ENCODE peak calls at places on chromosomes 6 and 20, in six cellular contexts. F, N, I, Y, U and Q are unnamed samples.

GRCh38 chr6:11179978-11180303 is 52.5 kb downstream of the NEDD9 start:
- DNase-seq in F (no peak), N (no peak), I (no peak), Y (no peak), U (no peak), Q (no peak)

GRCh38 chr6:39184906-39185580 is 44.2 kb downstream of the KCNK5 start:
- DNase-seq in F (no peak), N (no peak), I (no peak), Y (no peak), U (no peak), Q (no peak)

GRCh38 chr20:32538526-32538918 is 46.6 kb downstream of the NOL4L start:
- DNase-seq in F (no peak), N (no peak), I (no peak), Y (no peak), U (no peak), Q (peak; percentile 53)

GRCh38 chr6:117448732-117449131 is 23.0 kb upstream of the ROS1 start:
- DNase-seq in F (no peak), N (no peak), I (no peak), Y (no peak), U (no peak), Q (no peak)

GRCh38 chr6:46419576-46420002 is 71.7 kb downstream of the RCAN2 start:
- DNase-seq in F (no peak), N (peak; percentile 47), I (no peak), Y (peak; percentile 32), U (peak; percentile 33), Q (no peak)

GRCh38 chr6:141370438-141370837 is 762.3 kb upstream of the GJE1 start:
- DNase-seq in F (no peak), N (no peak), I (no peak), Y (no peak), U (no peak), Q (no peak)

GRCh38 chr6:127464881-127465459 is 5.8 kb upstream of the KIAA0408 start:
- DNase-seq in F (peak; percentile 53), N (peak; percentile 48), I (peak; percentile 74), Y (peak; percentile 66), U (peak; percentile 33), Q (peak; percentile 15)

GRCh38 chr6:100808638-100809275 is 72.4 kb downstream of the ASCC3 start:
- DNase-seq in F (no peak), N (no peak), I (no peak), Y (no peak), U (no peak), Q (no peak)

GRCh38 chr6:170311696-170312095 is 5.1 kb downstream of the FAM120B start:
- DNase-seq in F (no peak), N (no peak), I (no peak), Y (no peak), U (no peak), Q (no peak)

GRCh38 chr20:57794600-57795346 is 85.0 kb upstream of the PMEPA1 start:
- DNase-seq in F (no peak), N (no peak), I (no peak), Y (no peak), U (no peak), Q (no peak)

GRCh38 chr6:53866231-53866630 is 71.4 kb downstream of the LRRC1 start:
- DNase-seq in F (no peak), N (no peak), I (no peak), Y (no peak), U (no peak), Q (no peak)

GRCh38 chr20:829531-829930 is 4.0 kb upstream of the FAM110A start:
- DNase-seq in F (no peak), N (no peak), I (no peak), Y (no peak), U (no peak), Q (no peak)

GRCh38 chr20:49344975-49345374 is 67.1 kb upstream of the ZNFX1 start:
- DNase-seq in F (no peak), N (no peak), I (peak; percentile 82), Y (no peak), U (peak; percentile 21), Q (no peak)

GRCh38 chr6:43451939-43452338 is 3.4 kb downstream of the DLK2 start:
- DNase-seq in F (no peak), N (no peak), I (no peak), Y (no peak), U (no peak), Q (no peak)

GRCh38 chr20:53902968-53903651 is 167.3 kb downstream of the BCAS1 start:
- DNase-seq in F (no peak), N (no peak), I (no peak), Y (no peak), U (no peak), Q (no peak)

GRCh38 chr6:34510299-34510698 is 44.4 kb downstream of the PACSIN1 start:
- DNase-seq in F (no peak), N (no peak), I (no peak), Y (no peak), U (no peak), Q (no peak)

GRCh38 chr20:6178537-6178936 is 55.7 kb upstream of the FERMT1 start:
- DNase-seq in F (no peak), N (peak; percentile 24), I (no peak), Y (peak; percentile 2), U (no peak), Q (no peak)

GRCh38 chr6:137496392-137496767 is 2.2 kb upstream of the OLIG3 start:
- DNase-seq in F (no peak), N (peak; percentile 26), I (no peak), Y (peak; percentile 14), U (no peak), Q (no peak)

GRCh38 chr6:77492529-77492928 is 29.2 kb upstream of the HTR1B start:
- DNase-seq in F (no peak), N (no peak), I (no peak), Y (no peak), U (no peak), Q (no peak)

GRCh38 chr20:57665589-57665971 is 44.2 kb downstream of the PMEPA1 start:
- DNase-seq in F (no peak), N (no peak), I (no peak), Y (no peak), U (no peak), Q (no peak)

GRCh38 chr6:121436966-121437756 is 1.7 kb downstream of the GJA1 start:
- DNase-seq in F (no peak), N (no peak), I (no peak), Y (peak; percentile 55), U (peak; percentile 45), Q (no peak)

GRCh38 chr6:81977488-81977887 is 225.0 kb upstream of the TENT5A start:
- DNase-seq in F (no peak), N (no peak), I (no peak), Y (no peak), U (no peak), Q (no peak)

GRCh38 chr6:31970604-31971271 is 1.2 kb downstream of the DXO start:
- DNase-seq in F (no peak), N (no peak), I (no peak), Y (no peak), U (no peak), Q (no peak)

GRCh38 chr6:46935687-46936086 is 13.9 kb upstream of the ADGRF5 start:
- DNase-seq in F (no peak), N (no peak), I (no peak), Y (no peak), U (no peak), Q (no peak)

GRCh38 chr6:131787079-131787478 is 20.7 kb upstream of the ENPP1 start:
- DNase-seq in F (no peak), N (no peak), I (no peak), Y (no peak), U (no peak), Q (no peak)

GRCh38 chr6:455835-456234 is 64.3 kb downstream of the IRF4 start:
- DNase-seq in F (peak; percentile 13), N (no peak), I (peak; percentile 47), Y (no peak), U (no peak), Q (no peak)

GRCh38 chr6:15254074-15254975 is 8.5 kb downstream of the JARID2 start:
- DNase-seq in F (no peak), N (no peak), I (no peak), Y (no peak), U (no peak), Q (no peak)